ENCODE peak calls at places on chromosomes 12 and 14, in four cellular contexts. One of them, this sample, is unnamed.

GRCh38 chr14:77991128-77991772 is 178.9 kb upstream of the NRXN3 start:
- DNase-seq in K562: peak; percentile 41
- DNase-seq in GM12891: peak; percentile 15
- DNase-seq in GM12878: no peak
- DNase-seq in this sample: no peak

GRCh38 chr14:61911534-61911933 is 149.3 kb downstream of the SNAPC1 start:
- DNase-seq in K562: no peak
- DNase-seq in GM12891: no peak
- DNase-seq in GM12878: no peak
- DNase-seq in this sample: no peak

GRCh38 chr12:108711486-108712163 is 19.7 kb downstream of the CORO1C start:
- DNase-seq in K562: no peak
- DNase-seq in GM12891: no peak
- DNase-seq in GM12878: no peak
- DNase-seq in this sample: no peak

GRCh38 chr14:50534998-50535397 is 2.6 kb upstream of the MAP4K5 start:
- DNase-seq in K562: no peak
- DNase-seq in GM12891: no peak
- DNase-seq in GM12878: no peak
- DNase-seq in this sample: no peak

GRCh38 chr14:101239065-101239464 is 322.2 kb upstream of the DIO3 start:
- DNase-seq in K562: no peak
- DNase-seq in GM12891: no peak
- DNase-seq in GM12878: no peak
- DNase-seq in this sample: no peak

GRCh38 chr12:113222730-113223531 is 1.7 kb downstream of the TPCN1 start:
- DNase-seq in K562: no peak
- DNase-seq in GM12891: no peak
- DNase-seq in GM12878: no peak
- DNase-seq in this sample: no peak

GRCh38 chr12:39145175-39145999 is 240.0 kb upstream of the CPNE8 start:
- DNase-seq in K562: no peak
- DNase-seq in GM12891: peak; percentile 39
- DNase-seq in GM12878: no peak
- DNase-seq in this sample: no peak

GRCh38 chr12:67147030-67147429 is 122.1 kb upstream of the CAND1 start:
- DNase-seq in K562: no peak
- DNase-seq in GM12891: no peak
- DNase-seq in GM12878: no peak
- DNase-seq in this sample: no peak

GRCh38 chr14:35374273-35374681 is 30.3 kb downstream of the NFKBIA start:
- DNase-seq in K562: no peak
- DNase-seq in GM12891: no peak
- DNase-seq in GM12878: no peak
- DNase-seq in this sample: peak; percentile 76

GRCh38 chr12:94109154-94109553 is 39.2 kb upstream of the PLXNC1 start:
- DNase-seq in K562: peak; percentile 68
- DNase-seq in GM12891: no peak
- DNase-seq in GM12878: no peak
- DNase-seq in this sample: no peak

GRCh38 chr14:87186745-87187144 is 806.2 kb downstream of the GALC start:
- DNase-seq in K562: no peak
- DNase-seq in GM12891: no peak
- DNase-seq in GM12878: no peak
- DNase-seq in this sample: no peak

GRCh38 chr14:39558525-39558924 is 126.3 kb upstream of the FBXO33 start:
- DNase-seq in K562: no peak
- DNase-seq in GM12891: no peak
- DNase-seq in GM12878: no peak
- DNase-seq in this sample: no peak
- TF ChIP-seq SPI1 in K562: no peak
- TF ChIP-seq SPI1 in GM12891: no peak
- TF ChIP-seq SPI1 in GM12878: no peak
- TF ChIP-seq SPI1 in this sample: no peak

GRCh38 chr14:73244541-73244940 is 7.2 kb downstream of the PAPLN start:
- DNase-seq in K562: no peak
- DNase-seq in GM12891: no peak
- DNase-seq in GM12878: no peak
- DNase-seq in this sample: no peak
- TF ChIP-seq SPI1 in K562: no peak
- TF ChIP-seq SPI1 in GM12891: no peak
- TF ChIP-seq SPI1 in GM12878: no peak
- TF ChIP-seq SPI1 in this sample: no peak

GRCh38 chr12:124214574-124214973 is 80.3 kb upstream of the RFLNA start:
- DNase-seq in K562: no peak
- DNase-seq in GM12891: no peak
- DNase-seq in GM12878: no peak
- DNase-seq in this sample: no peak

GRCh38 chr12:124211753-124212152 is 83.1 kb upstream of the RFLNA start:
- DNase-seq in K562: no peak
- DNase-seq in GM12891: no peak
- DNase-seq in GM12878: no peak
- DNase-seq in this sample: no peak

GRCh38 chr12:124210991-124211577 is 83.8 kb upstream of the RFLNA start:
- DNase-seq in K562: no peak
- DNase-seq in GM12891: no peak
- DNase-seq in GM12878: no peak
- DNase-seq in this sample: no peak

GRCh38 chr12:124217508-124217981 is 77.3 kb upstream of the RFLNA start:
- DNase-seq in K562: no peak
- DNase-seq in GM12891: no peak
- DNase-seq in GM12878: no peak
- DNase-seq in this sample: no peak

GRCh38 chr12:124213606-124214347 is 81.1 kb upstream of the RFLNA start:
- DNase-seq in K562: no peak
- DNase-seq in GM12891: no peak
- DNase-seq in GM12878: no peak
- DNase-seq in this sample: no peak
- TF ChIP-seq SPI1 in K562: no peak
- TF ChIP-seq SPI1 in GM12891: no peak
- TF ChIP-seq SPI1 in GM12878: no peak
- TF ChIP-seq SPI1 in this sample: no peak

GRCh38 chr12:93032748-93033147 is 103.7 kb upstream of the EEA1 start:
- DNase-seq in K562: no peak
- DNase-seq in GM12891: no peak
- DNase-seq in GM12878: no peak
- DNase-seq in this sample: no peak
- TF ChIP-seq SPI1 in K562: no peak
- TF ChIP-seq SPI1 in GM12891: no peak
- TF ChIP-seq SPI1 in GM12878: no peak
- TF ChIP-seq SPI1 in this sample: no peak

GRCh38 chr14:103067231-103067954 is 10.0 kb upstream of the CDC42BPB start:
- DNase-seq in K562: no peak
- DNase-seq in GM12891: no peak
- DNase-seq in GM12878: no peak
- DNase-seq in this sample: no peak

GRCh38 chr14:103064978-103065377 is 7.6 kb upstream of the CDC42BPB start:
- DNase-seq in K562: no peak
- DNase-seq in GM12891: no peak
- DNase-seq in GM12878: no peak
- DNase-seq in this sample: no peak

GRCh38 chr14:103065861-103066260 is 8.5 kb upstream of the CDC42BPB start:
- DNase-seq in K562: no peak
- DNase-seq in GM12891: no peak
- DNase-seq in GM12878: no peak
- DNase-seq in this sample: no peak

GRCh38 chr14:103064436-103064835 is 7.1 kb upstream of the CDC42BPB start:
- DNase-seq in K562: no peak
- DNase-seq in GM12891: no peak
- DNase-seq in GM12878: no peak
- DNase-seq in this sample: no peak

GRCh38 chr14:103066399-103066798 is 9.1 kb upstream of the CDC42BPB start:
- DNase-seq in K562: no peak
- DNase-seq in GM12891: no peak
- DNase-seq in GM12878: no peak
- DNase-seq in this sample: no peak
- TF ChIP-seq SPI1 in K562: no peak
- TF ChIP-seq SPI1 in GM12891: no peak
- TF ChIP-seq SPI1 in GM12878: no peak
- TF ChIP-seq SPI1 in this sample: no peak